ENCODE peak calls at places on chromosome 5, in five cellular contexts. R is endodermal cell, S is A673, Y is lower lobe of right lung, L is fibroblast of lung. E is an unnamed sample.

GRCh38 chr5:166507810-166508419 is 1783.5 kb upstream of the WWC1 start:
- DNase-seq in L (no peak), R (no peak), S (no peak), Y (no peak), E (no peak)

GRCh38 chr5:17947029-17947428 is 312.8 kb downstream of the TAF11L14 start:
- DNase-seq in R (no peak), Y (no peak), L (no peak), S (no peak), E (no peak)

GRCh38 chr5:95878417-95879323 is 56.1 kb upstream of the GLRX start:
- DNase-seq in L (peak; percentile 36), Y (no peak), R (no peak), S (no peak), E (no peak)

GRCh38 chr5:174327317-174327864 is 281.9 kb downstream of the NSG2 start:
- DNase-seq in L (peak; percentile 82), Y (peak; percentile 63), R (peak; percentile 96), S (peak; percentile 74), E (peak; percentile 92)

GRCh38 chr5:14165375-14166091 is 22.4 kb downstream of the TRIO start:
- DNase-seq in Y (no peak), R (no peak), L (peak; percentile 94), S (no peak), E (no peak)

GRCh38 chr5:157312492-157312891 is 46.6 kb downstream of the CYFIP2 start:
- DNase-seq in Y (no peak), S (peak; percentile 51), R (peak; percentile 74), L (peak; percentile 65), E (peak; percentile 52)

GRCh38 chr5:178453224-178453623 is 137.0 kb downstream of the COL23A1 start:
- DNase-seq in R (peak; percentile 47), S (no peak), L (peak; percentile 23), Y (no peak), E (no peak)

GRCh38 chr5:172881691-172882370 is 47.8 kb downstream of the ERGIC1 start:
- DNase-seq in S (no peak), Y (peak; percentile 79), R (no peak), L (peak; percentile 82), E (no peak)

GRCh38 chr5:135110941-135111596 is 77.0 kb upstream of the PITX1 start:
- DNase-seq in R (no peak), S (no peak), Y (peak; percentile 59), L (no peak), E (no peak)

GRCh38 chr5:133780619-133781280 is 168.4 kb upstream of the FSTL4 start:
- DNase-seq in L (no peak), R (no peak), S (no peak), Y (no peak), E (no peak)

GRCh38 chr5:76104027-76104426 is 20.8 kb downstream of the SV2C start:
- DNase-seq in L (peak; percentile 3), Y (no peak), S (peak; percentile 60), R (peak; percentile 89), E (no peak)

GRCh38 chr5:61620660-61621650 is 288.9 kb downstream of the ZSWIM6 start:
- DNase-seq in L (no peak), R (no peak), Y (no peak), S (no peak), E (no peak)

GRCh38 chr5:128572546-128573339 is 34.7 kb upstream of the FBN2 start:
- DNase-seq in R (no peak), L (peak; percentile 16), Y (no peak), S (no peak), E (no peak)

GRCh38 chr5:153711755-153712154 is 221.3 kb downstream of the GRIA1 start:
- DNase-seq in L (peak; percentile 8), Y (no peak), S (peak; percentile 7), R (no peak), E (no peak)

GRCh38 chr5:157253547-157253946 is 12.4 kb upstream of the CYFIP2 start:
- DNase-seq in Y (no peak), L (peak; percentile 22), R (peak; percentile 89), S (peak; percentile 42), E (peak; percentile 47)

GRCh38 chr5:90866333-90866732 is 307.7 kb downstream of the ADGRV1 start:
- DNase-seq in R (no peak), Y (no peak), S (peak; percentile 73), L (peak; percentile 34), E (no peak)

GRCh38 chr5:133480366-133480765 is 132.0 kb downstream of the FSTL4 start:
- DNase-seq in L (no peak), Y (no peak), S (no peak), R (no peak), E (no peak)

GRCh38 chr5:125450803-125451202 is 704.4 kb upstream of the ZNF608 start:
- DNase-seq in S (no peak), L (peak; percentile 17), R (no peak), Y (no peak), E (no peak)

GRCh38 chr5:23419115-23419514 is 88.3 kb upstream of the PRDM9 start:
- DNase-seq in Y (no peak), R (no peak), S (no peak), L (no peak), E (no peak)

GRCh38 chr5:149114403-149115312 is 26.6 kb upstream of the ABLIM3 start:
- DNase-seq in S (peak; percentile 77), R (peak; percentile 89), Y (no peak), L (peak; percentile 65), E (peak; percentile 71)

GRCh38 chr5:34991486-34992238 is 56.1 kb downstream of the AGXT2 start:
- DNase-seq in L (peak; percentile 48), R (no peak), S (no peak), Y (no peak), E (no peak)

GRCh38 chr5:39584921-39585320 is 160.1 kb upstream of the DAB2 start:
- DNase-seq in L (peak; percentile 77), S (no peak), R (no peak), Y (no peak), E (no peak)

GRCh38 chr5:17227868-17228267 is 10.4 kb downstream of the BASP1 start:
- DNase-seq in S (no peak), L (no peak), R (no peak), Y (no peak), E (no peak)

GRCh38 chr5:146076028-146076427 is 29.3 kb downstream of the PLAC8L1 start:
- DNase-seq in Y (no peak), R (no peak), L (no peak), S (no peak), E (no peak)

DNA sequence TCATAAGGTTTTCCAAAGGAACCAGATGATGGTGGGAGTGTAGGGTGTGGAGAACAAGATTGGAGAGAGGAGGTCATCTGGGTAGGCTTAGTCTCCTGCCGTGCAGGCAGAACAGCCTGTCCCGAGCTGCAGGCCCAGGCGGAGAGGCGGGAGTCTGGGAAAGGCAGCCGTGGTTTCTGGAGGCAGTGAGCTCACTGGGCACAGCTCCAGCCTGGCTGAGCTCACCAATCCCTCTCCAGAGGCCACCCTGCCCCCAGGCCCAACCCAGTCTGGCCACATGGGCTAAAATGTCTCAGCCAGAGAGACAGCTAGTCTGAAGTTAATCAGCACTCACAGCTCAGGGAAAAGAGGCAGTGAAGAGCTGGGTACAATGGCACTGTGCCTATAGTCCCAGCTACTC is 12.3 kb downstream of the P4HA2 start:
- DNase-seq in S (no peak), R (no peak), Y (peak; percentile 85), L (peak; percentile 98), E (peak; percentile 89)
- H3K36me3 ChIP-seq in S (no peaks in the 10 kb centered on the region), R (no peaks in the 10 kb centered on the region), Y (peaks cover 53% of the 10 kb centered on the region), L (peaks cover 16% of the 10 kb centered on the region), E (no peaks in the 10 kb centered on the region)

GRCh38 chr5:177371705-177372533 is 12.3 kb upstream of the SLC34A1 start:
- DNase-seq in Y (no peak), S (no peak), R (peak; percentile 43), L (no peak), E (no peak)
- H3K4me3 ChIP-seq in Y (peak overlapping the region; percentile 48), S (peak overlapping the region; percentile 52), R (peak overlapping the region; percentile 84), L (no peak overlapping the region), E (no peak overlapping the region)

GRCh38 chr5:132447196-132447595 is 43.4 kb downstream of the IRF1 start:
- DNase-seq in L (no peak), Y (no peak), S (no peak), R (no peak), E (no peak)

GRCh38 chr5:132445930-132446329 is 44.6 kb downstream of the IRF1 start:
- DNase-seq in S (no peak), L (no peak), R (no peak), Y (no peak), E (no peak)

GRCh38 chr5:132445640-132445923 is 45.0 kb downstream of the IRF1 start:
- DNase-seq in L (no peak), Y (no peak), S (no peak), R (peak; percentile 46), E (no peak)

GRCh38 chr5:132444841-132445639 is 45.5 kb downstream of the IRF1 start:
- DNase-seq in L (no peak), R (no peak), S (no peak), Y (no peak), E (no peak)

DNA sequence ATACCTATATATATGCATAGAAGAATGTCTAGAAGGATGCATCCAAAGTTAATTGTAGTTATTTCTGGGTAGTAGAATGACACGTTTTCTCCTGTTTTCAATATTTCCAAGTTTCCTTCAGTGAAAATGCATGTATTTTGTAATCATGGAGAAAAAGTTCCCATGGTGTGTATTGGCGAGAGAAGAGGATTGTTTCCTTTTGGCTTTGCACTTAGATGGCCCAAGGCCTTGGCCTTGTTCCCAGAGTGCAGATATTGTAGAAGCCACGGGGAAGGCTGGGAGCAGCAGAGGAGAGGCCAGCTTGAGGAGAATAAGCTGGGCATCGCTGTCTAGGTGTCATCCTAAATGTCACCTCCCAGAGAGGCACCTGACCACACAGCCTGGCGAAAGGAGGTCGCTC is 44.0 kb downstream of the IRF1 start:
- DNase-seq in S (no peak), L (peak; percentile 62), R (no peak), Y (no peak), E (no peak)
- TF ChIP-seq CTCF in S (no peak), L (no peak), R (no peak), Y (no peak), E (no peak)

DNA sequence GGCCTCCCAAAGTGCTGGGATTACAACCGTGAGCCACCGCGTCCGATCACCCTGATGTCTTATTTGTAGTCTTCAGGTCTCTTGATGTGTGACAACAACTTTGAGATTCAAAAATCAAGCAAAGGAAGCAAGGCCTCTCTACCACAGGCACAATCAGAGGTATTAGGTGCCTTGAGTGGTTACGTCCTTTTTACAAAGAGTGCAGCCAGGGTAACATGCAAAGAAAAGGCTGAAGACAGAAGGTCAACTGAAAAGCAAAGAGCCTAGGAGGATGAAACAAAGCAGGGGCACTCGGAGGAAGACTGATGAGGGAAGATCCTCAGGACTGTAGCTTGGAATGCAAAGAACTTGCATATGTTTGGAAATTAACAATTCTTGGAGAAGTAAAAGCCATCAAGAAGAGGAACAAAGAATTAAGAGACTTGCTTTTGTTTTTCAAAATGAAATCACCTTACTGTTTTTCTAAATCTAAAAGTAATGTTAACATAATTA is 362.1 kb downstream of the EBF1 start:
- DNase-seq in L (no peak), R (peak; percentile 54), Y (no peak), S (no peak), E (no peak)
- H3K36me3 ChIP-seq in L (no peaks in the 10 kb centered on the region), R (no peaks in the 10 kb centered on the region), Y (no peaks in the 10 kb centered on the region), S (no peaks in the 10 kb centered on the region), E (no peaks in the 10 kb centered on the region)

DNA sequence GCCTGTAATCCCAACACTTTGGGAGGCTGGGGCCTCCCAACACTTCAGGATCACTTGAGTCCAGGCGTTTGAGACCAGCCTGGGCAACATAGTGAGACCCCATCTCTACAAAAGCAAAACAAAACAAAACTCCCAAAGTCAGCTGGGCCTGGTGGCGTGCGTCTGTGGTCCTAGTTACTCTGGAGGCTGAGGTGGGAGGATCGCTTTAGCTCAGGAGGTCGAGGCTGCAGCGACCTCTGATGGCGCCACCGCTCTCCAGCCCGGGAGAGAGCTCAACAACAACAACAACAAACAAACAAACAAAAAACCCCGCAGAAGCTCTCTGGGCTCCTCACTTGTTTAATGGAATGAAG is 528 bp downstream of the ACOT12 start:
- DNase-seq in Y (no peak), L (no peak), R (no peak), S (no peak), E (no peak)
- H3K4me3 ChIP-seq in Y (peak overlapping the region; percentile 46), L (peak overlapping the region; percentile 53), R (peak overlapping the region; percentile 76), S (peak overlapping the region; percentile 52), E (peak overlapping the region; percentile 45)

GRCh38 chr5:81719743-81720142 is 31.2 kb downstream of the SSBP2 start:
- DNase-seq in S (no peak), L (no peak), R (no peak), Y (no peak), E (no peak)
- TF ChIP-seq CTCF in S (no peak), L (no peak), R (no peak), Y (no peak), E (no peak)